ENCODE peak calls at places on chromosomes 7 and 10, in eight cellular contexts. M, G, N, J, D, B, R and P are unnamed samples.
A peak's percentile ranks its signal among the peaks of the same experiment; 100 is the strongest.

GRCh38 chr7:91565499-91566331 is 301.5 kb downstream of the FZD1 start:
- DNase-seq in M (no peak), D (no peak), B (no peak), R (no peak), J (no peak), G (no peak), N (peak; percentile 44), P (peak; percentile 89)

GRCh38 chr10:78729366-78729765 is 339.4 kb upstream of the ZMIZ1 start:
- DNase-seq in G (no peak), D (no peak), M (no peak), B (no peak), J (no peak), N (no peak), R (no peak), P (no peak)

GRCh38 chr7:31758770-31759169 is 71.8 kb downstream of the PPP1R17 start:
- DNase-seq in J (no peak), N (no peak), M (no peak), R (no peak), B (no peak), G (no peak), D (no peak), P (no peak)

GRCh38 chr10:122571892-122572291 is 11.3 kb downstream of the DMBT1 start:
- DNase-seq in G (no peak), D (no peak), N (no peak), B (no peak), R (no peak), M (no peak), J (no peak), P (no peak)

GRCh38 chr7:158473238-158473637 is 114.4 kb downstream of the PTPRN2 start:
- DNase-seq in N (no peak), M (no peak), D (no peak), J (no peak), G (no peak), B (no peak), R (peak; percentile 27), P (no peak)

GRCh38 chr7:151311294-151311864 is 30.2 kb upstream of the NUB1 start:
- DNase-seq in N (no peak), B (no peak), M (no peak), R (peak; percentile 20), J (no peak), G (no peak), D (no peak), P (no peak)

GRCh38 chr10:70558871-70559810 is 43.4 kb downstream of the PRF1 start:
- DNase-seq in R (peak; percentile 67), D (peak; percentile 80), M (no peak), J (peak; percentile 75), B (peak; percentile 72), G (peak; percentile 57), N (no peak), P (no peak)

GRCh38 chr7:132298782-132299181 is 277.5 kb downstream of the PLXNA4 start:
- DNase-seq in J (no peak), M (no peak), N (no peak), G (no peak), R (no peak), D (no peak), B (peak; percentile 61), P (no peak)

GRCh38 chr7:142938611-142939010 is 673 bp upstream of the LLCFC1 start:
- DNase-seq in J (no peak), N (no peak), D (no peak), R (no peak), M (no peak), B (no peak), G (no peak), P (no peak)

GRCh38 chr7:47074702-47075153 is 507.2 kb downstream of the TNS3 start:
- DNase-seq in J (no peak), R (no peak), D (no peak), G (no peak), M (no peak), N (no peak), B (peak; percentile 81), P (no peak)

GRCh38 chr7:20030417-20030816 is 186.8 kb downstream of the MACC1 start:
- DNase-seq in D (no peak), J (no peak), R (peak; percentile 24), G (no peak), N (no peak), B (no peak), M (no peak), P (no peak)

GRCh38 chr7:92766461-92767003 is 69.8 kb downstream of the CDK6 start:
- DNase-seq in R (no peak), N (no peak), G (no peak), D (no peak), M (no peak), B (peak; percentile 51), J (no peak), P (no peak)

GRCh38 chr10:73585223-73585784 is 5.8 kb downstream of the USP54 start:
- DNase-seq in B (no peak), J (no peak), D (no peak), R (no peak), M (no peak), N (no peak), G (no peak), P (no peak)

GRCh38 chr10:76621886-76622620 is 1015.6 kb downstream of the KCNMA1 start:
- DNase-seq in M (no peak), B (no peak), D (no peak), N (no peak), G (no peak), R (no peak), J (no peak), P (no peak)

GRCh38 chr10:70274643-70275042 is 9.2 kb downstream of the NPFFR1 start:
- DNase-seq in G (peak; percentile 57), R (no peak), B (peak; percentile 88), D (no peak), J (no peak), M (no peak), N (no peak), P (no peak)

GRCh38 chr10:326350-326749 is 191.1 kb downstream of the ZMYND11 start:
- DNase-seq in D (no peak), R (peak; percentile 16), B (no peak), M (no peak), N (no peak), J (no peak), G (no peak), P (no peak)

GRCh38 chr10:326894-327635 is 191.8 kb downstream of the ZMYND11 start:
- DNase-seq in G (no peak), B (no peak), J (no peak), D (no peak), N (no peak), R (no peak), M (no peak), P (no peak)

GRCh38 chr10:331186-331585 is 195.9 kb downstream of the ZMYND11 start:
- DNase-seq in J (no peak), N (no peak), B (no peak), M (no peak), G (no peak), R (no peak), D (no peak), P (no peak)

GRCh38 chr10:327889-328809 is 192.9 kb downstream of the ZMYND11 start:
- DNase-seq in D (no peak), B (no peak), M (no peak), J (no peak), R (no peak), N (peak; percentile 28), G (no peak), P (no peak)

GRCh38 chr10:329361-330099 is 194.3 kb downstream of the ZMYND11 start:
- DNase-seq in G (peak; percentile 95), B (peak; percentile 96), N (peak; percentile 91), J (peak; percentile 91), D (no peak), M (peak; percentile 68), R (peak; percentile 43), P (peak; percentile 87)
- H3K27ac ChIP-seq in G (peak overlapping the region; percentile 67), B (no peak overlapping the region), N (no peak overlapping the region), J (no peak overlapping the region), D (no peak overlapping the region), M (peak overlapping the region; percentile 54), R (no peak overlapping the region), P (peak overlapping the region; percentile 23)

DNA sequence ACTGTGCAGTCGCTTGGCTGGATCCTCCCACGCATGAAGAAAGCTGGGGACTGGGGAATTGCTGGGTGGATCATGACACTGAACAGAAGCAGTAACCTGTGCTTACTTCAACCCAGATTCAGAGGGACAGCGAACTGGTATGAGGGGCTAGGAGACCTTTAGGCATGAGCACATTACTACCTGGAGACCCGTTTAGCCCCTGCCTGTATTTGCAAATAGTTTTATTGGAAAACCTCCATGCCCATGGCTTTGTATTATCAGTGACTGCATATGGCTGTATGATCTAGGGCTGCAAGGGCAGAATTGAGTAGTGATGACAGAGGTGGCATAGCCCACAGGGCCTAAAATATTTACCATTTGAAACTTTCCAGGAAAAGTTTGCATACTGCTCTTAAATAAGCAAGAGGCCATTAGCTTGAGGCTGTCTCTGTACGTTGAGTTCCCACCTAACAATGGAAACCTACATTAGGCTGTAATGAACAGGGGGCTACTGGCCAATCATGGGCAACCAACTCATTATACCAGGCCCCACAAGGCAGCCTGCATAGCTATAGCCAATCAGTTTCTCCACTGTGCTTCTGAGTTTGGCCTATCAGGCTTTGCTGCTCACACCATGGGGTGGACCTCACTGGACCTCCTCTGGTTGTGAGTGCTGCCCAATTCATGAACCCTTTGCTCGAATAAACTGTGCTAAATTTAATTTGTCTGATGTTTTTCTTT is 566 bp upstream of the ST8SIA6 start:
- DNase-seq in G (no peak), N (no peak), D (no peak), M (no peak), R (no peak), B (no peak), J (no peak), P (no peak)
- H3K27me3 ChIP-seq in G (no peaks in the 10 kb centered on the region), N (peaks cover 5% of the 10 kb centered on the region), D (no peaks in the 10 kb centered on the region), M (no peaks in the 10 kb centered on the region), R (peaks cover 20% of the 10 kb centered on the region), B (peaks cover 56% of the 10 kb centered on the region), J (no peaks in the 10 kb centered on the region), P (no peaks in the 10 kb centered on the region)

DNA sequence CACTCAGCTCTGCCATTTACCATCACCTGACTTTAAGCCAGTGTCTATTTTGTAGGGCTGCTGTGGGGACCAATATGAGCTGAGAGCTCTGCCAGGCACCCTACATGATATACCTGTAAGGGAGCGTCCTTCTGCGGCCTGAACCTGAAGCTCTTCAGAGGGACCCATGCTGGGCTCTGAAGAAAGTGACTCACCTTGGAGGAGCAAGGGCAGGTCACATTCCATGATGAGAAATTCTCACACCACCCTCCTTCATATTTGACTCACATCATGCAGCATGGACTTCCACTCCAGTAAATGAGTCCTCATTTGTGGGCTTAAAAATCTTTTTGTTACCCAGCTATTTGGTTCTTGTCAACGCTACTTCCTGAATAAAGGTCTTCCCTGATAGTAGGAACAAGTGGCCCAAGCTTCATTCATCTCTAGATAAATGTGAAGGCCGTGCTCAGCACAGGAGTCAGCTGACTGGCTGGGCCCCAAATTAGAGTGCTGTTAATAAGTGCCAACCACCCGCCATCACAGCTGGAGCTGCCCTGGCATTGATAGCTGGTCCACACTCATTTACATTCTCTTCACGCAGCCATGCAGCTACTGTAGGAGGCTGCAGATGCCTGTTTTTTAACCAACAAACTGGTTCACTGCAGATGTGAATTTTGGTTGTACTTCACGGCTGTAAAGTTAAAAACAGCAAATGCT is 78.4 kb downstream of the RNF216 start:
- DNase-seq in R (no peak), N (peak; percentile 61), J (no peak), G (no peak), B (no peak), M (no peak), D (no peak), P (no peak)
- H3K27ac ChIP-seq in R (peak overlapping the region; percentile 2), N (no peak overlapping the region), J (peak overlapping the region; percentile 93), G (peak overlapping the region; percentile 52), B (peak overlapping the region; percentile 100), M (no peak overlapping the region), D (no peak overlapping the region), P (no peak overlapping the region)

DNA sequence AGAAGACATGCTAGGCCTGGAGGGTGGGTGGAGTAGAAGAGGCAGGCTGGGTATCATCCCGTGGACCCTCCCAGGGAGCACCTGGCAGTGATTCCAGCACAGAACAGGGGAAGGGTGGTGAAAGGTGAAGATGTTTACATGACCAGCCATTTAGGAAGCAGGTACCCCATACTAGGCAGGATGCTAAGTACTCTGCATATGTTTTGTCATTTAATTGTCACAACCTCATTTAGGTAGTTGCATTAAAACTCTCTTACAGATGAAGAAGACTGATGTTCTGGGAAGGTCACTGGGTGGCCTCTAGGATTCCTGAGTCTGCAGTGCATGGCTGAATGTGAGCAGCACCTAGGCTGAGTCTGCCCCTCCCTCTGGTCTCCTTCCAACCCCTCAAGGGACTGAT is 15.2 kb downstream of the ITPRIP start:
- DNase-seq in N (no peak), R (no peak), G (peak; percentile 19), B (no peak), D (no peak), J (no peak), M (no peak), P (no peak)
- H3K27me3 ChIP-seq in N (no peaks in the 10 kb centered on the region), R (peaks cover 28% of the 10 kb centered on the region), G (no peaks in the 10 kb centered on the region), B (no peaks in the 10 kb centered on the region), D (no peaks in the 10 kb centered on the region), J (no peaks in the 10 kb centered on the region), M (no peaks in the 10 kb centered on the region), P (no peaks in the 10 kb centered on the region)